ENCODE peak calls at places on chromosome 3, in seven cellular contexts. One of them, this sample, is unnamed.
A peak's percentile ranks its signal among the peaks of the same experiment; 100 is the strongest.

GRCh38 chr3:12943124-12944021 is 102.0 kb upstream of the RPL32 start:
- DNase-seq in GM12865: no peak
- DNase-seq in PC-9: no peak
- DNase-seq in heart left ventricle: peak; percentile 55
- DNase-seq in heart right ventricle: peak; percentile 61
- DNase-seq in left lung: no peak
- DNase-seq in lower leg skin: no peak
- DNase-seq in this sample: no peak

GRCh38 chr3:31450345-31450744 is 82.4 kb upstream of the STT3B start:
- DNase-seq in GM12865: no peak
- DNase-seq in PC-9: no peak
- DNase-seq in heart left ventricle: no peak
- DNase-seq in heart right ventricle: no peak
- DNase-seq in left lung: no peak
- DNase-seq in lower leg skin: no peak
- DNase-seq in this sample: no peak

GRCh38 chr3:119649764-119650163 is 10.6 kb downstream of the POPDC2 start:
- DNase-seq in GM12865: no peak
- DNase-seq in PC-9: no peak
- DNase-seq in heart left ventricle: no peak
- DNase-seq in heart right ventricle: no peak
- DNase-seq in left lung: no peak
- DNase-seq in lower leg skin: no peak
- DNase-seq in this sample: no peak

GRCh38 chr3:149026718-149027117 is 35.4 kb downstream of the GYG1 start:
- DNase-seq in GM12865: no peak
- DNase-seq in PC-9: no peak
- DNase-seq in heart left ventricle: no peak
- DNase-seq in heart right ventricle: no peak
- DNase-seq in left lung: no peak
- DNase-seq in lower leg skin: no peak
- DNase-seq in this sample: no peak

GRCh38 chr3:51982838-51983577 is at the start of gene ACY1:
- DNase-seq in GM12865: peak; percentile 89
- DNase-seq in PC-9: peak; percentile 82
- DNase-seq in heart left ventricle: peak; percentile 91
- DNase-seq in heart right ventricle: peak; percentile 91
- DNase-seq in left lung: peak; percentile 96
- DNase-seq in lower leg skin: peak; percentile 96
- DNase-seq in this sample: peak; percentile 71

GRCh38 chr3:87173776-87174175 is 53.3 kb upstream of the CHMP2B start:
- DNase-seq in GM12865: peak; percentile 2
- DNase-seq in PC-9: no peak
- DNase-seq in heart left ventricle: no peak
- DNase-seq in heart right ventricle: no peak
- DNase-seq in left lung: no peak
- DNase-seq in lower leg skin: no peak
- DNase-seq in this sample: no peak

GRCh38 chr3:60226907-60227306 is 1024.3 kb downstream of the FHIT start:
- DNase-seq in GM12865: peak; percentile 4
- DNase-seq in PC-9: no peak
- DNase-seq in heart left ventricle: no peak
- DNase-seq in heart right ventricle: no peak
- DNase-seq in left lung: no peak
- DNase-seq in lower leg skin: no peak
- DNase-seq in this sample: no peak

GRCh38 chr3:58009749-58010535 is 1.7 kb downstream of the FLNB start:
- DNase-seq in GM12865: no peak
- DNase-seq in PC-9: peak; percentile 68
- DNase-seq in heart left ventricle: no peak
- DNase-seq in heart right ventricle: no peak
- DNase-seq in left lung: peak; percentile 78
- DNase-seq in lower leg skin: peak; percentile 90
- DNase-seq in this sample: no peak

GRCh38 chr3:39050020-39050419 is 1.7 kb downstream of the SCN11A start:
- DNase-seq in GM12865: peak; percentile 11
- DNase-seq in PC-9: no peak
- DNase-seq in heart left ventricle: no peak
- DNase-seq in heart right ventricle: no peak
- DNase-seq in left lung: no peak
- DNase-seq in lower leg skin: no peak
- DNase-seq in this sample: no peak

GRCh38 chr3:121999931-122000330 is 22.1 kb downstream of the ILDR1 start:
- DNase-seq in GM12865: no peak
- DNase-seq in PC-9: no peak
- DNase-seq in heart left ventricle: no peak
- DNase-seq in heart right ventricle: no peak
- DNase-seq in left lung: no peak
- DNase-seq in lower leg skin: no peak
- DNase-seq in this sample: no peak

GRCh38 chr3:71659758-71660666 is 65.2 kb downstream of the EIF4E3 start:
- DNase-seq in GM12865: no peak
- DNase-seq in PC-9: no peak
- DNase-seq in heart left ventricle: no peak
- DNase-seq in heart right ventricle: no peak
- DNase-seq in left lung: no peak
- DNase-seq in lower leg skin: no peak
- DNase-seq in this sample: no peak

GRCh38 chr3:152060701-152061100 is 187.3 kb downstream of the SUCNR1 start:
- DNase-seq in GM12865: no peak
- DNase-seq in PC-9: no peak
- DNase-seq in heart left ventricle: no peak
- DNase-seq in heart right ventricle: no peak
- DNase-seq in left lung: no peak
- DNase-seq in lower leg skin: no peak
- DNase-seq in this sample: no peak

GRCh38 chr3:174016186-174016585 is 618.6 kb downstream of the NLGN1 start:
- DNase-seq in GM12865: no peak
- DNase-seq in PC-9: peak; percentile 15
- DNase-seq in heart left ventricle: no peak
- DNase-seq in heart right ventricle: no peak
- DNase-seq in left lung: no peak
- DNase-seq in lower leg skin: no peak
- DNase-seq in this sample: no peak

GRCh38 chr3:10352146-10352911 is 31.4 kb upstream of the SEC13 start:
- DNase-seq in GM12865: no peak
- DNase-seq in PC-9: no peak
- DNase-seq in heart left ventricle: no peak
- DNase-seq in heart right ventricle: no peak
- DNase-seq in left lung: peak; percentile 23
- DNase-seq in lower leg skin: no peak
- DNase-seq in this sample: no peak

GRCh38 chr3:42019144-42019952 is 57.4 kb upstream of the ULK4 start:
- DNase-seq in GM12865: no peak
- DNase-seq in PC-9: no peak
- DNase-seq in heart left ventricle: peak; percentile 60
- DNase-seq in heart right ventricle: no peak
- DNase-seq in left lung: no peak
- DNase-seq in lower leg skin: peak; percentile 76
- DNase-seq in this sample: no peak

GRCh38 chr3:193826126-193826795 is 233.3 kb downstream of the OPA1 start:
- DNase-seq in GM12865: no peak
- DNase-seq in PC-9: peak; percentile 93
- DNase-seq in heart left ventricle: no peak
- DNase-seq in heart right ventricle: no peak
- DNase-seq in left lung: no peak
- DNase-seq in lower leg skin: peak; percentile 88
- DNase-seq in this sample: no peak

GRCh38 chr3:50411229-50411628 is 51.9 kb upstream of the TMEM115 start:
- DNase-seq in GM12865: no peak
- DNase-seq in PC-9: no peak
- DNase-seq in heart left ventricle: no peak
- DNase-seq in heart right ventricle: no peak
- DNase-seq in left lung: no peak
- DNase-seq in lower leg skin: no peak
- DNase-seq in this sample: no peak

GRCh38 chr3:197380786-197381185 is 82.4 kb upstream of the DLG1 start:
- DNase-seq in GM12865: peak; percentile 61
- DNase-seq in PC-9: no peak
- DNase-seq in heart left ventricle: no peak
- DNase-seq in heart right ventricle: no peak
- DNase-seq in left lung: no peak
- DNase-seq in lower leg skin: peak; percentile 63
- DNase-seq in this sample: no peak

GRCh38 chr3:171481011-171481410 is 20.8 kb upstream of the TNIK start:
- DNase-seq in GM12865: no peak
- DNase-seq in PC-9: no peak
- DNase-seq in heart left ventricle: no peak
- DNase-seq in heart right ventricle: no peak
- DNase-seq in left lung: no peak
- DNase-seq in lower leg skin: no peak
- DNase-seq in this sample: no peak

GRCh38 chr3:143265501-143266070 is 146.0 kb downstream of the CHST2 start:
- DNase-seq in GM12865: no peak
- DNase-seq in PC-9: no peak
- DNase-seq in heart left ventricle: no peak
- DNase-seq in heart right ventricle: no peak
- DNase-seq in left lung: no peak
- DNase-seq in lower leg skin: no peak
- DNase-seq in this sample: no peak

GRCh38 chr3:143045639-143046038 is 44.3 kb downstream of the U2SURP start:
- DNase-seq in GM12865: no peak
- DNase-seq in PC-9: no peak
- DNase-seq in heart left ventricle: no peak
- DNase-seq in heart right ventricle: no peak
- DNase-seq in left lung: no peak
- DNase-seq in lower leg skin: no peak
- DNase-seq in this sample: no peak

GRCh38 chr3:195868866-195869412 is 39.4 kb downstream of the TNK2 start:
- DNase-seq in GM12865: no peak
- DNase-seq in PC-9: no peak
- DNase-seq in heart left ventricle: no peak
- DNase-seq in heart right ventricle: no peak
- DNase-seq in left lung: peak; percentile 75
- DNase-seq in lower leg skin: no peak
- DNase-seq in this sample: no peak

GRCh38 chr3:5806192-5806591 is 618.7 kb downstream of the EDEM1 start:
- DNase-seq in GM12865: peak; percentile 60
- DNase-seq in PC-9: no peak
- DNase-seq in heart left ventricle: no peak
- DNase-seq in heart right ventricle: no peak
- DNase-seq in left lung: no peak
- DNase-seq in lower leg skin: no peak
- DNase-seq in this sample: no peak
- TF ChIP-seq CTCF in GM12865: peak; percentile 49
- TF ChIP-seq CTCF in PC-9: peak; percentile 51
- TF ChIP-seq CTCF in heart left ventricle: no peak
- TF ChIP-seq CTCF in heart right ventricle: no peak
- TF ChIP-seq CTCF in left lung: no peak
- TF ChIP-seq CTCF in lower leg skin: no peak
- TF ChIP-seq CTCF in this sample: peak; percentile 59

DNA sequence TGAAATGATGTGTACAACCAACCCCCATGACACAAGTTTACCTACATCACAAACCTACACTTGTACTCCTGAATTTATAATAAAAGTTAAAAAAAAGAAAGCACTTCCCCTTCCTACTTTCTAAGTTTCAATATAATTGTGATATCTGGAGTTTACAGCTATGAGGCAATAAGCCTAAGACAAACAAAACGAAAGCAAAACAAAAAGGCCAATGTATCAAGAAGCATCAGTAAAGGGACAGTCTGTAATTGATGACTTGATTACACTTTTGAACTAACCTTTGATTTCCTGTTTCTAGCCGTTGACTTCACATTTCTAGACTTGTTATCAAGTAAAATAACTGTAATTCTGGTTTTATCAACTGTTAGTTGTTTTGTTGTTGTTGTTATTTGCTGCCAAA is 187.5 kb upstream of the CNTN3 start:
- DNase-seq in GM12865: no peak
- DNase-seq in PC-9: no peak
- DNase-seq in heart left ventricle: no peak
- DNase-seq in heart right ventricle: no peak
- DNase-seq in left lung: no peak
- DNase-seq in lower leg skin: no peak
- DNase-seq in this sample: no peak
- TF ChIP-seq CTCF in GM12865: no peak
- TF ChIP-seq CTCF in PC-9: no peak
- TF ChIP-seq CTCF in heart left ventricle: no peak
- TF ChIP-seq CTCF in heart right ventricle: no peak
- TF ChIP-seq CTCF in left lung: no peak
- TF ChIP-seq CTCF in lower leg skin: no peak
- TF ChIP-seq CTCF in this sample: no peak

DNA sequence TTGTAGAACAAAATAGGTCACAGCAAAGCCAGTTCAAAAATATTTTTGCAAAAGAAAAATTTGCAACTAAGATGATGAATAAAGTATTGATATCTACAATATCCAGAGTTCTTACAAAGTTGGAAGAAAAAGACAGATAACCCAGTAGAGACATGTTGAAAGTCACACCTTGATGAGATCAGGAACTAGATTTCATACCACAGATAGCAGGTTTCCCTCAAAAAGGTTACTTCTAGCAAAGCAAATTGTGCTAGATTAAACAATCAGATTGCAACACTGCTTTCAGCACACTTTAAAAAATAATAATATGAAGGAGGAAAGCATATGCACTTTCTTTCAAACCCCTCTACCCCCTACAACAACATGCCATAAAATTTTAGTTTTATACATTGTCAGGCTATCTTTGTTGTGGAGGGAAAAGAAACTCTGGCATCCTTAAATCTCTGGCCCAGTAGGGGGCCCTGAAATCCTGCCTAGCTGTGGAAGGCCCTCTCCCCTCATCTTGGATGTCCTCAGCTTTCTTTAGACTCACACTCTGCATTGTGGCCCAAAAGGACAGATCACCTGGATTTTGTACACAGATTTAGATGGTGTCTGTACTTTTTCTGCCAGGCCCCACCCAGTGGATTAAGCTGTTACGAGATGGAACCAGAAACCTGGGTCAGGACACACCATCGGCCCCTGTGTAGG is 50.9 kb downstream of the CCR3 start:
- DNase-seq in GM12865: no peak
- DNase-seq in PC-9: no peak
- DNase-seq in heart left ventricle: no peak
- DNase-seq in heart right ventricle: no peak
- DNase-seq in left lung: no peak
- DNase-seq in lower leg skin: no peak
- DNase-seq in this sample: no peak
- TF ChIP-seq CTCF in GM12865: no peak
- TF ChIP-seq CTCF in PC-9: no peak
- TF ChIP-seq CTCF in heart left ventricle: no peak
- TF ChIP-seq CTCF in heart right ventricle: no peak
- TF ChIP-seq CTCF in left lung: no peak
- TF ChIP-seq CTCF in lower leg skin: no peak
- TF ChIP-seq CTCF in this sample: no peak

GRCh38 chr3:54104084-54104483 is 18.3 kb upstream of the CACNA2D3 start:
- DNase-seq in GM12865: no peak
- DNase-seq in PC-9: no peak
- DNase-seq in heart left ventricle: no peak
- DNase-seq in heart right ventricle: no peak
- DNase-seq in left lung: no peak
- DNase-seq in lower leg skin: no peak
- DNase-seq in this sample: no peak

GRCh38 chr3:54093849-54094248 is 28.5 kb upstream of the CACNA2D3 start:
- DNase-seq in GM12865: no peak
- DNase-seq in PC-9: no peak
- DNase-seq in heart left ventricle: no peak
- DNase-seq in heart right ventricle: no peak
- DNase-seq in left lung: no peak
- DNase-seq in lower leg skin: no peak
- DNase-seq in this sample: no peak

GRCh38 chr3:54094926-54095325 is 27.4 kb upstream of the CACNA2D3 start:
- DNase-seq in GM12865: no peak
- DNase-seq in PC-9: no peak
- DNase-seq in heart left ventricle: no peak
- DNase-seq in heart right ventricle: no peak
- DNase-seq in left lung: no peak
- DNase-seq in lower leg skin: no peak
- DNase-seq in this sample: no peak

GRCh38 chr3:54099381-54099780 is 23.0 kb upstream of the CACNA2D3 start:
- DNase-seq in GM12865: no peak
- DNase-seq in PC-9: no peak
- DNase-seq in heart left ventricle: no peak
- DNase-seq in heart right ventricle: no peak
- DNase-seq in left lung: no peak
- DNase-seq in lower leg skin: no peak
- DNase-seq in this sample: no peak
- TF ChIP-seq CTCF in GM12865: no peak
- TF ChIP-seq CTCF in PC-9: no peak
- TF ChIP-seq CTCF in heart left ventricle: no peak
- TF ChIP-seq CTCF in heart right ventricle: no peak
- TF ChIP-seq CTCF in left lung: no peak
- TF ChIP-seq CTCF in lower leg skin: no peak
- TF ChIP-seq CTCF in this sample: no peak

This sample was measured in progenitor cell of endocrine pancreas.